ENCODE peak calls at places on chromosomes 12 and 14, in five cellular contexts. V is astrocyte; L is upper lobe of left lung; Y is CD8-positive, alpha-beta T cell; G is type B pancreatic cell. W is an unnamed sample.
A peak's percentile ranks its signal among the peaks of the same experiment; 100 is the strongest.

GRCh38 chr14:30875788-30876053 is 1.4 kb downstream of the COCH start:
- DNase-seq in V (no peak), L (no peak), Y (no peak), G (no peak), W (no peak)

GRCh38 chr14:88879016-88879415 is 54.6 kb downstream of the TTC8 start:
- DNase-seq in V (peak; percentile 85), L (no peak), Y (no peak), G (no peak), W (no peak)

GRCh38 chr12:92608418-92609091 is 94.2 kb upstream of the PLEKHG7 start:
- DNase-seq in V (peak; percentile 33), L (no peak), Y (no peak), G (no peak), W (peak; percentile 4)

GRCh38 chr14:72664651-72665050 is 229.2 kb downstream of the DPF3 start:
- DNase-seq in V (no peak), L (no peak), Y (no peak), G (no peak), W (no peak)

GRCh38 chr14:23704890-23705289 is 68.7 kb downstream of the DHRS2 start:
- DNase-seq in V (no peak), L (no peak), Y (no peak), G (no peak), W (no peak)

GRCh38 chr12:1946311-1946710 is 27.9 kb upstream of the CACNA2D4 start:
- DNase-seq in V (no peak), L (no peak), Y (no peak), G (no peak), W (no peak)

GRCh38 chr14:100866666-100867630 is 36.6 kb downstream of the RTL1 start:
- DNase-seq in V (no peak), L (no peak), Y (no peak), G (no peak), W (no peak)

GRCh38 chr12:113236539-113237354 is 15.5 kb downstream of the TPCN1 start:
- DNase-seq in V (no peak), L (peak; percentile 20), Y (no peak), G (no peak), W (no peak)

GRCh38 chr12:98721204-98721702 is 76.2 kb downstream of the APAF1 start:
- DNase-seq in V (no peak), L (no peak), Y (no peak), G (no peak), W (no peak)

GRCh38 chr14:54857830-54858269 is 44.8 kb downstream of the GCH1 start:
- DNase-seq in V (no peak), L (no peak), Y (no peak), G (no peak), W (no peak)

GRCh38 chr12:7289743-7290142 is 14.1 kb upstream of the ACSM4 start:
- DNase-seq in V (no peak), L (no peak), Y (no peak), G (no peak), W (no peak)